ENCODE peak calls at places on chromosomes 13 and 19, in seven cellular contexts. One of them, this sample, is unnamed.

GRCh38 chr19:30326076-30326710 is 46.0 kb upstream of the ZNF536 start:
- DNase-seq in WERI-Rb-1: no peak
- DNase-seq in brain microvascular endothelial cell: no peak
- DNase-seq in AG09309: no peak
- DNase-seq in cardiac muscle cell: no peak
- DNase-seq in prostate gland: no peak
- DNase-seq in mammary epithelial cell: no peak
- DNase-seq in this sample: no peak

GRCh38 chr19:5340637-5341447 is at the start of gene PTPRS:
- DNase-seq in mammary epithelial cell: peak
- DNase-seq in prostate gland: peak
- DNase-seq in WERI-Rb-1: peak
- DNase-seq in brain microvascular endothelial cell: peak
- DNase-seq in AG09309: no peak
- DNase-seq in cardiac muscle cell: peak
- DNase-seq in this sample: peak

GRCh38 chr19:35642798-35643254 is 1.3 kb downstream of the ETV2 start:
- DNase-seq in mammary epithelial cell: no peak
- DNase-seq in cardiac muscle cell: no peak
- DNase-seq in AG09309: no peak
- DNase-seq in prostate gland: no peak
- DNase-seq in brain microvascular endothelial cell: no peak
- DNase-seq in WERI-Rb-1: no peak
- DNase-seq in this sample: no peak

GRCh38 chr19:50433201-50434180 is 799 bp downstream of the MYBPC2 start:
- DNase-seq in WERI-Rb-1: no peak
- DNase-seq in prostate gland: no peak
- DNase-seq in brain microvascular endothelial cell: no peak
- DNase-seq in mammary epithelial cell: no peak
- DNase-seq in cardiac muscle cell: no peak
- DNase-seq in AG09309: no peak
- DNase-seq in this sample: no peak

GRCh38 chr13:78649997-78650724 is 8.8 kb downstream of the OBI1 start:
- DNase-seq in cardiac muscle cell: no peak
- DNase-seq in AG09309: no peak
- DNase-seq in mammary epithelial cell: no peak
- DNase-seq in WERI-Rb-1: no peak
- DNase-seq in prostate gland: no peak
- DNase-seq in brain microvascular endothelial cell: no peak
- DNase-seq in this sample: no peak

GRCh38 chr13:29496241-29496712 is 99.2 kb downstream of the SLC7A1 start:
- DNase-seq in prostate gland: peak
- DNase-seq in WERI-Rb-1: no peak
- DNase-seq in AG09309: no peak
- DNase-seq in brain microvascular endothelial cell: no peak
- DNase-seq in cardiac muscle cell: peak
- DNase-seq in mammary epithelial cell: peak
- DNase-seq in this sample: no peak

GRCh38 chr13:30708541-30708940 is 26.8 kb upstream of the ALOX5AP start:
- DNase-seq in mammary epithelial cell: no peak
- DNase-seq in cardiac muscle cell: peak
- DNase-seq in prostate gland: no peak
- DNase-seq in WERI-Rb-1: no peak
- DNase-seq in brain microvascular endothelial cell: peak
- DNase-seq in AG09309: no peak
- DNase-seq in this sample: peak

GRCh38 chr13:78606471-78607408 is 3.4 kb upstream of the POU4F1 start:
- DNase-seq in brain microvascular endothelial cell: no peak
- DNase-seq in prostate gland: no peak
- DNase-seq in AG09309: no peak
- DNase-seq in cardiac muscle cell: no peak
- DNase-seq in mammary epithelial cell: no peak
- DNase-seq in WERI-Rb-1: no peak
- DNase-seq in this sample: no peak

GRCh38 chr13:51453308-51453958 is 597 bp upstream of the INTS6 start:
- DNase-seq in prostate gland: peak
- DNase-seq in cardiac muscle cell: no peak
- DNase-seq in AG09309: no peak
- DNase-seq in mammary epithelial cell: no peak
- DNase-seq in brain microvascular endothelial cell: peak
- DNase-seq in WERI-Rb-1: peak
- DNase-seq in this sample: no peak

GRCh38 chr19:46303702-46304397 is 7.0 kb downstream of the HIF3A start:
- DNase-seq in AG09309: no peak
- DNase-seq in mammary epithelial cell: peak
- DNase-seq in prostate gland: no peak
- DNase-seq in WERI-Rb-1: peak
- DNase-seq in cardiac muscle cell: peak
- DNase-seq in brain microvascular endothelial cell: peak
- DNase-seq in this sample: peak

GRCh38 chr13:71252191-71252704 is 614.8 kb downstream of the DACH1 start:
- DNase-seq in WERI-Rb-1: no peak
- DNase-seq in AG09309: no peak
- DNase-seq in prostate gland: no peak
- DNase-seq in brain microvascular endothelial cell: no peak
- DNase-seq in mammary epithelial cell: no peak
- DNase-seq in cardiac muscle cell: peak
- DNase-seq in this sample: peak
- H3K4me3 ChIP-seq in WERI-Rb-1: no peak
- H3K4me3 ChIP-seq in AG09309: no peak
- H3K4me3 ChIP-seq in prostate gland: no peak
- H3K4me3 ChIP-seq in brain microvascular endothelial cell: no peak
- H3K4me3 ChIP-seq in mammary epithelial cell: no peak
- H3K4me3 ChIP-seq in cardiac muscle cell: no peak
- H3K4me3 ChIP-seq in this sample: no peak

DNA sequence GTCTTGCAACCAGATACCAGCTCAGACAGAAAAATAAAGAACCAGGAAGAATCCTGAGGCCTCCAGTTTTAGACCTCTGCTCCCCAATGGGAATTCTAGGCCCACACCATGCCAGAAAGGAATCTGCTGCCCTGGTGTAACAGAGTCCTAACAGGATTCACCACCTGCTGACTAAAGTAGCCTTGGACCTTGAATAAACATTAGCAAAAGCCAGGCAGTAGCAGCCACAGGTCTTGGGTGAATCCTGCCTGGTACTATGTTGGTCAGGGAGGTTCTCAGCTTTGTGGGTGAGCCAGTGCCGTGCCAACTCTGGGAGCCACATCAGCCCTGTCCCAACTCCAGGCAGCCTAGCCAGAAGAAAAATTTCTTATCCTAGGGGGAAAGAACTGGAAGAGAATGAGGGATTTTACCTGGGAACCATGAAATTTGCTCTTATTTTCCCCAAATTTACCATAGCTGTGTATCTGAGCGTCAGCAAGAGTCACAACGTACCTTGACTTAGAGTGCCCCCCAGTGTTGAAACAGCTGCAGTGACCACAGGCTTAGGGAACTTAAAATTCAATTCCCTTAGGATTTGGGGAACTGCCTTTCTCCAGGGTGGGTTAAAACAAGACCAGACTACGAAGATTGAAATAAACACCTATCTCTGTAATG is 1895.6 kb upstream of the PRR20A start:
- DNase-seq in prostate gland: no peak
- DNase-seq in AG09309: no peak
- DNase-seq in brain microvascular endothelial cell: no peak
- DNase-seq in WERI-Rb-1: peak
- DNase-seq in cardiac muscle cell: no peak
- DNase-seq in mammary epithelial cell: no peak
- DNase-seq in this sample: peak
- TF ChIP-seq CTCF in prostate gland: no peak
- TF ChIP-seq CTCF in AG09309: no peak
- TF ChIP-seq CTCF in brain microvascular endothelial cell: peak
- TF ChIP-seq CTCF in WERI-Rb-1: peak
- TF ChIP-seq CTCF in cardiac muscle cell: no peak
- TF ChIP-seq CTCF in mammary epithelial cell: peak
- TF ChIP-seq CTCF in this sample: no peak

GRCh38 chr19:39413269-39413902 is 917 bp downstream of the PLEKHG2 start:
- DNase-seq in mammary epithelial cell: no peak
- DNase-seq in WERI-Rb-1: peak
- DNase-seq in prostate gland: peak
- DNase-seq in cardiac muscle cell: peak
- DNase-seq in brain microvascular endothelial cell: no peak
- DNase-seq in AG09309: no peak
- DNase-seq in this sample: peak

GRCh38 chr19:39416152-39416551 is 3.7 kb downstream of the PLEKHG2 start:
- DNase-seq in prostate gland: no peak
- DNase-seq in AG09309: no peak
- DNase-seq in WERI-Rb-1: no peak
- DNase-seq in brain microvascular endothelial cell: no peak
- DNase-seq in cardiac muscle cell: no peak
- DNase-seq in mammary epithelial cell: no peak
- DNase-seq in this sample: no peak

GRCh38 chr19:39416626-39417120 is 4.2 kb downstream of the PLEKHG2 start:
- DNase-seq in cardiac muscle cell: no peak
- DNase-seq in AG09309: no peak
- DNase-seq in mammary epithelial cell: no peak
- DNase-seq in brain microvascular endothelial cell: no peak
- DNase-seq in WERI-Rb-1: peak
- DNase-seq in prostate gland: no peak
- DNase-seq in this sample: no peak

GRCh38 chr19:39413903-39414608 is 1.6 kb downstream of the PLEKHG2 start:
- DNase-seq in AG09309: no peak
- DNase-seq in cardiac muscle cell: no peak
- DNase-seq in prostate gland: no peak
- DNase-seq in mammary epithelial cell: no peak
- DNase-seq in WERI-Rb-1: peak
- DNase-seq in brain microvascular endothelial cell: no peak
- DNase-seq in this sample: peak

DNA sequence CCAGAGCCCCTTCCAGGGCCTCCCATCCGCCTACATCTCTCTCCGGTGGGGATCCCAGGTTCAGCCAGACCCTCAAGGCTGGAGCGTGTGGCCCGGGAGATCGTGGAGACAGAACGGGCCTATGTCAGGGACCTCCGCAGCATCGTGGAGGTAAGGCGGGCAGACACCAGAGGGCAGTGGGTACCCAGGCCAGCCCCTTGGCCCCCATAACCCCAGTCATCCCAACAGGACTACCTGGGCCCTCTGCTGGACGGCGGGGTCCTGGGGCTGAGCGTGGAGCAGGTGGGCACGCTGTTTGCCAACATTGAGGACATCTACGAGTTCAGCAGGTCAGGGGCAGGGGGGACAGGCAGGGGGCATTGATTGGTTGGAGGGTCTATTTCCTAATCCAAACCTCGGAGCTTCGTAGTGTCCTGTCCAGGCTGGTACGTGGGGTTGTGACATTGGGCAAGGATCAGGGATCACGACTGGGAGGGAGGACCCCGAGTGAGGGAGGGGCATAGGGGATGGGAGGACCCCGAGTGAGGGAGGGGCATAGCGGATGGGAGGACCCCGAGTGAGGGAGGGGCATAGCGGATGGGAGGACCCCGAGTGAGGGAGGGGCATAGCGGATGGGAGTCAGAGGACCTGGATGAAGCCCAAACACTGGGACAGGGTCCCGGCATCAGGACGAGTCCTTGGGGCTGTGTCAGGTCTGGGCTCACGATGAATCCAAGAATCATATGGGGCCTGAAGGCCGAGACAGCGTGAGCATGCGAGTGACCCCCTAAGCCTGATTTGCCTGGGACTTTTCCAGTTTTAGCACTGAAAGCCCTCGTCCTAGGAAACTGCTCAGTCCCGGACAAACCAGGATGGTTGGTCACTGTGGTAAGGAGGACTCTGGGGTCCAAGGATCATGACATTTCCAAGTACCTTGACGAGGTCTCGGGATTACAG is 2.9 kb downstream of the PLEKHG2 start:
- DNase-seq in WERI-Rb-1: no peak
- DNase-seq in prostate gland: no peak
- DNase-seq in brain microvascular endothelial cell: no peak
- DNase-seq in mammary epithelial cell: no peak
- DNase-seq in AG09309: no peak
- DNase-seq in cardiac muscle cell: no peak
- DNase-seq in this sample: no peak
- H3K4me3 ChIP-seq in WERI-Rb-1: no peak
- H3K4me3 ChIP-seq in prostate gland: no peak
- H3K4me3 ChIP-seq in brain microvascular endothelial cell: peak
- H3K4me3 ChIP-seq in mammary epithelial cell: no peak
- H3K4me3 ChIP-seq in AG09309: peak
- H3K4me3 ChIP-seq in cardiac muscle cell: no peak
- H3K4me3 ChIP-seq in this sample: peak

DNA sequence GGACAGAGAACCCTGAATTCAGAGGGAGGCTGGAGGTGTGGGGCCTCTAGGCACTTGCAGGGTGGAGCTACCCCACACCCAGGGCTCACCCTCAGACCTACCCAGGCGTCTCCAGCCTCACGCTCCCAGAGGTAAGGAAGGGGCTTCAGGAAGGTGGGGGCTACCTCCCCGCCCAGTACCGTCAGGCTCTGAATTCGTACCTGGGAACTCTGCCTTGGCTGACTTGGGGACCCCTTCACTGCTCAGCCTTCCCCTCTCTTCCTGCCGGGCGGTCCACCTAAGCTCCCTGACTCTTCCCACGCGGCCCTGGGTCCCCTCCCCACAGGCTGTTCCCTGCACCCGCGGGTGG is 28.5 kb upstream of the PARP4 start:
- DNase-seq in mammary epithelial cell: no peak
- DNase-seq in cardiac muscle cell: no peak
- DNase-seq in brain microvascular endothelial cell: no peak
- DNase-seq in AG09309: no peak
- DNase-seq in WERI-Rb-1: no peak
- DNase-seq in prostate gland: no peak
- DNase-seq in this sample: no peak
- TF ChIP-seq CTCF in mammary epithelial cell: no peak
- TF ChIP-seq CTCF in cardiac muscle cell: no peak
- TF ChIP-seq CTCF in brain microvascular endothelial cell: no peak
- TF ChIP-seq CTCF in AG09309: no peak
- TF ChIP-seq CTCF in WERI-Rb-1: no peak
- TF ChIP-seq CTCF in prostate gland: no peak
- TF ChIP-seq CTCF in this sample: no peak

GRCh38 chr13:85654227-85654626 is 145.0 kb downstream of the SLITRK6 start:
- DNase-seq in AG09309: no peak
- DNase-seq in brain microvascular endothelial cell: no peak
- DNase-seq in WERI-Rb-1: no peak
- DNase-seq in mammary epithelial cell: no peak
- DNase-seq in cardiac muscle cell: no peak
- DNase-seq in prostate gland: no peak
- DNase-seq in this sample: no peak
- H3K4me3 ChIP-seq in AG09309: no peak
- H3K4me3 ChIP-seq in brain microvascular endothelial cell: no peak
- H3K4me3 ChIP-seq in WERI-Rb-1: no peak
- H3K4me3 ChIP-seq in mammary epithelial cell: no peak
- H3K4me3 ChIP-seq in cardiac muscle cell: no peak
- H3K4me3 ChIP-seq in prostate gland: no peak
- H3K4me3 ChIP-seq in this sample: no peak

GRCh38 chr13:24997367-24997967 is 98.5 kb upstream of the PABPC3 start:
- DNase-seq in mammary epithelial cell: no peak
- DNase-seq in prostate gland: no peak
- DNase-seq in cardiac muscle cell: peak
- DNase-seq in brain microvascular endothelial cell: peak
- DNase-seq in AG09309: peak
- DNase-seq in WERI-Rb-1: peak
- DNase-seq in this sample: peak
- TF ChIP-seq CTCF in mammary epithelial cell: peak
- TF ChIP-seq CTCF in prostate gland: peak
- TF ChIP-seq CTCF in cardiac muscle cell: peak
- TF ChIP-seq CTCF in brain microvascular endothelial cell: peak
- TF ChIP-seq CTCF in AG09309: peak
- TF ChIP-seq CTCF in WERI-Rb-1: peak
- TF ChIP-seq CTCF in this sample: peak

DNA sequence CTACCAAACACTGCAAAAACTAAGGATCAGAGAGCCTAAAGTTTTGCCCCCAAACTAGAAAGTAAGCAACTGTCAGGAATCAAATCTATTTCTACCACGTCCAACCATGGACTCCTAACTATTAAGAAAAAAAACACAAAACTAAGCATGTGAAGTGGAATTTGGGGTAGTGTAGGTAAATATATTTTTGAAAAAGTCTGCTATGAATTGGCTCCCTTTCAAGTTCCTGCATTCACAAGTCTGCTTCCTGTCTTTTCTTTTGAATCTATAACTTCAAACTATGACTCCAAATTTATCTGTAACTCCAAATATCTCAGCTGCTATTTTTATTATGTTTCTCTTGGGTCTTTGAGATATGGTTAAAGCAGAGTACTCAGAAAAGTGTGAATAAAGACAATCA is 47.0 kb downstream of the PCDH9 start:
- DNase-seq in AG09309: no peak
- DNase-seq in brain microvascular endothelial cell: no peak
- DNase-seq in prostate gland: no peak
- DNase-seq in WERI-Rb-1: no peak
- DNase-seq in cardiac muscle cell: no peak
- DNase-seq in mammary epithelial cell: no peak
- DNase-seq in this sample: no peak
- H3K4me3 ChIP-seq in AG09309: no peak
- H3K4me3 ChIP-seq in brain microvascular endothelial cell: no peak
- H3K4me3 ChIP-seq in prostate gland: no peak
- H3K4me3 ChIP-seq in WERI-Rb-1: no peak
- H3K4me3 ChIP-seq in cardiac muscle cell: no peak
- H3K4me3 ChIP-seq in mammary epithelial cell: no peak
- H3K4me3 ChIP-seq in this sample: no peak

This sample was measured in cardiac fibroblast.